ENCODE peak calls at places on chromosomes 5 and 9, in six cellular contexts. A is NB4, J is gastrocnemius medialis, I is body of pancreas, B is Peyer's patch, Q is upper lobe of left lung. Z is an unnamed sample.
A peak's percentile ranks its signal among the peaks of the same experiment; 100 is the strongest.

GRCh38 chr5:181243521-181244307 is at the start of gene RACK1:
- DNase-seq in A (peak; percentile 93), J (peak; percentile 89), Q (peak; percentile 89), I (peak; percentile 91), B (peak; percentile 94), Z (peak; percentile 88)

GRCh38 chr5:50401337-50401736 is 39.8 kb downstream of the EMB start:
- DNase-seq in B (no peak), J (no peak), I (no peak), Q (no peak), A (no peak), Z (no peak)

GRCh38 chr9:9004844-9005243 is 1205.3 kb upstream of the DMAC1 start:
- DNase-seq in A (no peak), I (no peak), B (no peak), J (no peak), Q (no peak), Z (no peak)

GRCh38 chr9:125752070-125752628 is 5.0 kb downstream of the PBX3 start:
- DNase-seq in A (no peak), Q (no peak), B (no peak), I (no peak), J (no peak), Z (no peak)

GRCh38 chr5:133227897-133228296 is 176.1 kb downstream of the HSPA4 start:
- DNase-seq in I (no peak), B (no peak), A (no peak), Q (no peak), J (no peak), Z (no peak)

GRCh38 chr9:120730661-120731514 is 16.6 kb upstream of the MEGF9 start:
- DNase-seq in I (peak; percentile 43), A (no peak), B (peak; percentile 65), J (no peak), Q (peak; percentile 93), Z (no peak)

GRCh38 chr9:31023793-31024192 is 1360.7 kb upstream of the ACO1 start:
- DNase-seq in I (no peak), J (no peak), B (no peak), A (no peak), Q (no peak), Z (no peak)

GRCh38 chr5:93226202-93226735 is 354.8 kb downstream of the NR2F1-AS1 start:
- DNase-seq in B (no peak), J (no peak), Q (no peak), I (no peak), A (no peak), Z (no peak)

GRCh38 chr9:126454795-126455194 is 128.2 kb downstream of the MVB12B start:
- DNase-seq in J (no peak), Q (no peak), I (no peak), B (peak; percentile 36), A (no peak), Z (no peak)

GRCh38 chr9:72315510-72316287 is 49.3 kb downstream of the ZFAND5 start:
- DNase-seq in Q (peak; percentile 89), A (peak; percentile 76), B (peak; percentile 48), J (peak; percentile 90), I (peak; percentile 60), Z (no peak)

GRCh38 chr5:141839015-141839513 is 39.1 kb downstream of the PCDH1 start:
- DNase-seq in I (no peak), A (no peak), Q (no peak), B (no peak), J (no peak), Z (no peak)

GRCh38 chr9:114307323-114308250 is 15.3 kb upstream of the ORM1 start:
- DNase-seq in Q (peak; percentile 15), B (peak; percentile 37), I (peak; percentile 2), J (no peak), A (no peak), Z (no peak)

GRCh38 chr5:177040814-177041410 is 18.4 kb downstream of the ZNF346 start:
- DNase-seq in Q (no peak), I (no peak), A (no peak), J (no peak), B (no peak), Z (no peak)

GRCh38 chr5:32071351-32071944 is 102.7 kb downstream of the GOLPH3 start:
- DNase-seq in J (no peak), I (no peak), Q (no peak), B (no peak), A (no peak), Z (no peak)

GRCh38 chr5:136036991-136037705 is 8.4 kb downstream of the TGFBI start:
- DNase-seq in J (peak; percentile 56), I (peak; percentile 18), Q (no peak), B (peak; percentile 62), A (peak; percentile 89), Z (no peak)

GRCh38 chr5:179405054-179405416 is 59.8 kb upstream of the ADAMTS2 start:
- DNase-seq in Q (no peak), A (no peak), B (no peak), J (no peak), I (no peak), Z (no peak)

GRCh38 chr5:136064510-136064909 is 35.7 kb downstream of the TGFBI start:
- DNase-seq in J (no peak), Q (no peak), A (no peak), I (no peak), B (no peak), Z (no peak)

GRCh38 chr9:85332487-85332886 is 409.3 kb downstream of the AGTPBP1 start:
- DNase-seq in B (no peak), A (peak; percentile 40), J (no peak), Q (no peak), I (no peak), Z (no peak)

GRCh38 chr5:64635056-64635686 is 55.1 kb upstream of the SHISAL2B start:
- DNase-seq in J (no peak), Q (no peak), A (peak; percentile 30), I (no peak), B (no peak), Z (no peak)

GRCh38 chr5:81187885-81188284 is 45.2 kb upstream of the CKMT2 start:
- DNase-seq in I (peak; percentile 12), B (no peak), Q (no peak), J (no peak), A (no peak), Z (no peak)

GRCh38 chr5:72302171-72302570 is 17.9 kb downstream of the MRPS27 start:
- DNase-seq in J (no peak), A (no peak), I (no peak), B (no peak), Q (no peak), Z (no peak)

GRCh38 chr9:110148384-110148783 is 59.6 kb downstream of the C9orf152 start:
- DNase-seq in A (no peak), I (no peak), B (peak; percentile 60), J (no peak), Q (no peak), Z (no peak)

GRCh38 chr5:89996892-89997291 is 412.7 kb downstream of the CETN3 start:
- DNase-seq in Q (no peak), B (no peak), A (peak; percentile 3), I (no peak), J (no peak), Z (no peak)

GRCh38 chr5:170173227-170173626 is 59.6 kb upstream of the C5orf58 start:
- DNase-seq in B (no peak), J (no peak), Q (no peak), A (no peak), I (no peak), Z (no peak)

GRCh38 chr9:86868611-86869010 is 78.7 kb downstream of the GAS1 start:
- DNase-seq in A (peak; percentile 1), J (no peak), Q (no peak), I (no peak), B (no peak), Z (no peak)

GRCh38 chr5:126605525-126605924 is 4.8 kb downstream of the PHAX start:
- DNase-seq in Q (no peak), I (no peak), B (no peak), J (no peak), A (no peak), Z (no peak)

GRCh38 chr5:78065663-78066062 is 228.8 kb downstream of the AP3B1 start:
- DNase-seq in A (no peak), Q (no peak), B (no peak), I (no peak), J (no peak), Z (no peak)

GRCh38 chr5:62596691-62597090 is 18.1 kb downstream of the LRRC70 start:
- DNase-seq in J (no peak), I (no peak), A (no peak), B (no peak), Q (no peak), Z (no peak)

GRCh38 chr9:6681957-6682501 is 36.5 kb upstream of the GLDC start:
- DNase-seq in B (no peak), J (no peak), A (no peak), I (no peak), Q (no peak), Z (no peak)

GRCh38 chr9:79807966-79808365 is 236.2 kb downstream of the TLE4 start:
- DNase-seq in Q (no peak), B (no peak), J (no peak), I (no peak), A (no peak), Z (no peak)

GRCh38 chr5:83015676-83016075 is 61.5 kb downstream of the TMEM167A start:
- DNase-seq in A (no peak), B (no peak), I (no peak), Q (no peak), J (no peak), Z (no peak)

GRCh38 chr5:155004138-155004744 is 9.3 kb upstream of the KIF4B start:
- DNase-seq in Q (no peak), A (peak; percentile 40), J (no peak), I (peak; percentile 6), B (peak; percentile 49), Z (no peak)
- TF ChIP-seq CTCF in Q (peak; percentile 26), A (no peak), J (peak; percentile 31), I (no peak), B (peak; percentile 10), Z (no peak)

DNA sequence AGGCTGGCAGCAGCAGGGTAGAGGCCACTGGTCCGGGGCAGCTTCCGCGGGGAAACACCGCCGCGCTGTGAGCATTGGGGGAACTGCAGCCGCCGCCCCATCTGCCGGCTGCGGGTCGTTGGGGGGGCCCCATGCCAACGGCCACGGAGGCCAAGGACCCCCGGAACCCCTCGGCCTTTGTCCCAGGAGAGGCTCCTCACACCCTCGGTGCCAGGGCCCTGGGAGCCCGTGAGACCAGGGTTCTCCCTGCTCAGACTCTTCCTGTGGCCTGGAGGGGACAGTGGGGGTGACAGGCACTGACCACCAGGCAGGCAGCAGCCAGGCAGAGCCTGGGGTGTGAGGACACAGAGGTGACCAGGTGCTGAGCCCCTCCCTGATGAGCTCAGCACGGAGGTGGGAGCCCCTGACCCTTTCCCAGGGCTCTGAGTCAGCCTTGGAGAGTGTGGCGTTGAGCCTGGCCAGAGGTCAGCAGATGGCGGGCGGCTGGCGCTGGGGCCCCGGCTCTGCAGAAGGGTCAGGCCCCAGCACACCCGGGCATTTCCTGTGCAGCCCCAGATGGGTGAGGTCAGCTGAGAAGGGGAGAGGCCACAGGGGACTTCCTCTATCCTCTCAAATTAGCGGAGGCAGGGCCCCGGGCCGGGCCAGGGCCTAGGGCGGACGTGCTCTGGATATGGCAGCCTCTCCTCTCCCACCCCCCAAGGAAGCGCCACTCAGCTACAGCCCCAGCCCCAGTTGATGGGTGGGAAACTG is 17.9 kb upstream of the EGFL7 start:
- DNase-seq in B (peak; percentile 79), J (peak; percentile 56), I (peak; percentile 75), A (peak; percentile 70), Q (peak; percentile 81), Z (peak; percentile 78)
- TF ChIP-seq POLR2A in B (no peak), J (peak; percentile 36), I (no peak), A (no peak), Q (peak; percentile 89), Z (no peak)

GRCh38 chr9:135478858-135479468 is 619 bp upstream of the PPP1R26 start:
- DNase-seq in I (peak; percentile 82), A (no peak), B (peak; percentile 70), Q (peak; percentile 75), J (no peak), Z (no peak)
- TF ChIP-seq CTCF in I (no peak), A (no peak), B (no peak), Q (no peak), J (no peak), Z (no peak)

GRCh38 chr5:115543931-115544370 is 624 bp downstream of the FEM1C start:
- DNase-seq in I (peak; percentile 66), Q (peak; percentile 59), J (peak; percentile 26), B (peak; percentile 73), A (peak; percentile 76), Z (peak; percentile 53)
- TF ChIP-seq POLR2A in I (no peak), Q (no peak), J (no peak), B (no peak), A (no peak), Z (no peak)

Z was measured in breast epithelium.